ENCODE peak calls at places on chromosomes 3 and 15, in five cellular contexts. G is EL; K is activated T-helper 1 cell treated with anti-CD3 and anti-CD28 coated beads, Interleukin-12 subunit alpha, Interleukin-12 subunit beta, Interleukin-2, Interleukin-4 antibody, amounts not matched to agents 30 ng/mL and 10 ng/mL and 1 ng/mL, durations not matched to agents 14 hours and 24 hours and 36 hours; Q is BJ; M is left ventricle myocardium inferior. F is an unnamed sample.

GRCh38 chr3:100316656-100317069 is 17.9 kb upstream of the NIT2 start:
- DNase-seq in G (peak), K (peak), Q (peak), M (no peak), F (no peak)

GRCh38 chr3:169564883-169565282 is 98.6 kb downstream of the MECOM start:
- DNase-seq in G (no peak), K (no peak), Q (no peak), M (no peak), F (no peak)

GRCh38 chr3:16236030-16236639 is 28.6 kb downstream of the DPH3 start:
- DNase-seq in G (no peak), K (no peak), Q (no peak), M (no peak), F (no peak)

GRCh38 chr3:18579659-18580058 is 154.5 kb upstream of the SATB1 start:
- DNase-seq in G (no peak), K (no peak), Q (no peak), M (no peak), F (no peak)

GRCh38 chr3:185402561-185402960 is 39.6 kb downstream of the MAP3K13 start:
- DNase-seq in G (peak), K (no peak), Q (no peak), M (no peak), F (no peak)

GRCh38 chr3:33287672-33288282 is 10.5 kb downstream of the FBXL2 start:
- DNase-seq in G (no peak), K (no peak), Q (no peak), M (no peak), F (no peak)

GRCh38 chr3:52983336-52983807 is 62.5 kb downstream of the SFMBT1 start:
- DNase-seq in G (no peak), K (peak), Q (no peak), M (no peak), F (no peak)

GRCh38 chr15:77550275-77551251 is 82.1 kb downstream of the LINGO1 start:
- DNase-seq in G (peak), K (no peak), Q (no peak), M (no peak), F (no peak)

GRCh38 chr3:119125742-119126507 is 20.0 kb upstream of the TEX55 start:
- DNase-seq in G (no peak), K (no peak), Q (no peak), M (no peak), F (no peak)

GRCh38 chr3:150251654-150252053 is 156.4 kb upstream of the TSC22D2 start:
- DNase-seq in G (peak), K (no peak), Q (no peak), M (no peak), F (no peak)

GRCh38 chr3:143975549-143976152 is 4.0 kb downstream of the DIPK2A start:
- DNase-seq in G (peak), K (no peak), Q (no peak), M (no peak), F (no peak)

GRCh38 chr3:174620138-174620537 is 239.0 kb upstream of the NAALADL2 start:
- DNase-seq in G (peak), K (no peak), Q (no peak), M (no peak), F (no peak)

GRCh38 chr15:93943607-93944006 is 287.8 kb upstream of the MCTP2 start:
- DNase-seq in G (no peak), K (no peak), Q (no peak), M (no peak), F (no peak)

GRCh38 chr3:32373844-32374243 is 17.8 kb upstream of the CMTM7 start:
- DNase-seq in G (no peak), K (no peak), Q (no peak), M (no peak), F (no peak)

GRCh38 chr3:69385723-69386483 is at the start of gene FRMD4B:
- DNase-seq in G (peak), K (peak), Q (no peak), M (peak), F (no peak)

GRCh38 chr15:82810863-82811421 is 1.5 kb downstream of the WHAMM start:
- DNase-seq in G (no peak), K (peak), Q (no peak), M (no peak), F (no peak)

GRCh38 chr3:115961390-115961789 is 338.1 kb downstream of the GAP43 start:
- DNase-seq in G (peak), K (no peak), Q (no peak), M (no peak), F (no peak)

F was measured in activated B cell treated with CpG ODN at 0.5 μM for 24 hours.